ENCODE peak calls at places on chromosomes 12 and 14, in seven cellular contexts. D is pancreas, P is fibroblast of the aortic adventitia, L is kidney epithelial cell, W is GM23338, Z is BE2C, K is endodermal cell. O is an unnamed sample.

GRCh38 chr14:90344285-90344684 is 12.5 kb upstream of the NRDE2 start:
- DNase-seq in Z (no peak), L (no peak), P (no peak), W (peak), D (no peak), K (no peak), O (no peak)

GRCh38 chr12:59500335-59500734 is 95.5 kb upstream of the SLC16A7 start:
- DNase-seq in Z (no peak), D (no peak), W (peak), K (no peak), L (no peak), P (no peak), O (no peak)

GRCh38 chr12:92989715-92990484 is 60.8 kb upstream of the EEA1 start:
- DNase-seq in K (no peak), P (no peak), L (no peak), D (no peak), W (no peak), Z (no peak), O (no peak)

GRCh38 chr12:118034429-118035193 is 18.1 kb downstream of the RFC5 start:
- DNase-seq in Z (peak), D (no peak), W (peak), K (peak), P (peak), L (no peak), O (peak)

GRCh38 chr12:11724888-11725310 is 75.4 kb downstream of the ETV6 start:
- DNase-seq in L (no peak), K (no peak), Z (no peak), W (no peak), P (peak), D (no peak), O (peak)

GRCh38 chr12:113875681-113876080 is 90.4 kb downstream of the RBM19 start:
- DNase-seq in L (no peak), W (no peak), P (no peak), K (no peak), D (no peak), Z (no peak), O (peak)

GRCh38 chr14:54570047-54570446 is 3.1 kb downstream of the SAMD4A start:
- DNase-seq in Z (no peak), K (no peak), L (no peak), P (no peak), D (no peak), W (no peak), O (no peak)

GRCh38 chr14:96623676-96624484 is 121.7 kb downstream of the PAPOLA start:
- DNase-seq in P (no peak), D (no peak), Z (no peak), W (no peak), L (no peak), K (peak), O (no peak)

GRCh38 chr12:27711312-27711682 is 665 bp downstream of the MRPS35 start:
- DNase-seq in Z (no peak), D (no peak), P (no peak), W (peak), K (no peak), L (no peak), O (no peak)

GRCh38 chr12:132731574-132731973 is 20.9 kb downstream of the PGAM5 start:
- DNase-seq in Z (no peak), K (no peak), D (no peak), P (no peak), W (no peak), L (no peak), O (no peak)

GRCh38 chr14:54440870-54441868 is at the start of gene CNIH1:
- DNase-seq in W (peak), D (peak), K (peak), L (peak), P (peak), Z (peak), O (peak)

GRCh38 chr12:126874427-126875026 is 1392.4 kb upstream of the TMEM132C start:
- DNase-seq in L (no peak), D (peak), P (peak), K (peak), W (peak), Z (peak), O (peak)

GRCh38 chr14:95442633-95443021 is 73.8 kb downstream of the SYNE3 start:
- DNase-seq in K (peak), P (peak), D (peak), Z (peak), W (peak), L (no peak), O (peak)

GRCh38 chr12:116142936-116143882 is 134.3 kb downstream of the MED13L start:
- DNase-seq in K (no peak), Z (no peak), L (peak), W (no peak), D (no peak), P (peak), O (peak)

GRCh38 chr12:6954754-6955461 is 3.8 kb downstream of the PTPN6 start:
- DNase-seq in Z (no peak), W (no peak), K (no peak), P (no peak), L (no peak), D (peak), O (no peak)

GRCh38 chr12:49626169-49626835 is 2.9 kb downstream of the PRPF40B start:
- DNase-seq in Z (no peak), P (peak), W (no peak), D (no peak), L (no peak), K (peak), O (no peak)

GRCh38 chr12:126432780-126433179 is 1367.5 kb downstream of the AACS start:
- DNase-seq in W (no peak), K (no peak), D (no peak), Z (no peak), P (peak), L (no peak), O (no peak)

GRCh38 chr12:2208837-2209236 is 156.1 kb downstream of the CACNA1C start:
- DNase-seq in D (no peak), Z (no peak), K (no peak), L (no peak), P (no peak), W (no peak), O (no peak)

GRCh38 chr12:116382456-116382902 is 105.0 kb upstream of the MED13L start:
- DNase-seq in K (peak), P (peak), Z (no peak), W (no peak), L (no peak), D (no peak), O (no peak)

GRCh38 chr14:104223101-104223809 is 84.9 kb downstream of the KIF26A start:
- DNase-seq in W (peak), K (no peak), Z (peak), P (no peak), D (peak), L (no peak), O (no peak)
- H3K4me3 ChIP-seq in W (no peak), K (no peak), Z (peak), P (no peak), D (no peak), L (no peak), O (no peak)

GRCh38 chr12:103881261-103881660 is 40.2 kb upstream of the NT5DC3 start:
- DNase-seq in L (no peak), D (no peak), W (no peak), P (no peak), K (no peak), Z (no peak), O (no peak)
- H3K4me3 ChIP-seq in L (no peak), D (no peak), W (no peak), P (no peak), K (no peak), Z (no peak), O (no peak)

DNA sequence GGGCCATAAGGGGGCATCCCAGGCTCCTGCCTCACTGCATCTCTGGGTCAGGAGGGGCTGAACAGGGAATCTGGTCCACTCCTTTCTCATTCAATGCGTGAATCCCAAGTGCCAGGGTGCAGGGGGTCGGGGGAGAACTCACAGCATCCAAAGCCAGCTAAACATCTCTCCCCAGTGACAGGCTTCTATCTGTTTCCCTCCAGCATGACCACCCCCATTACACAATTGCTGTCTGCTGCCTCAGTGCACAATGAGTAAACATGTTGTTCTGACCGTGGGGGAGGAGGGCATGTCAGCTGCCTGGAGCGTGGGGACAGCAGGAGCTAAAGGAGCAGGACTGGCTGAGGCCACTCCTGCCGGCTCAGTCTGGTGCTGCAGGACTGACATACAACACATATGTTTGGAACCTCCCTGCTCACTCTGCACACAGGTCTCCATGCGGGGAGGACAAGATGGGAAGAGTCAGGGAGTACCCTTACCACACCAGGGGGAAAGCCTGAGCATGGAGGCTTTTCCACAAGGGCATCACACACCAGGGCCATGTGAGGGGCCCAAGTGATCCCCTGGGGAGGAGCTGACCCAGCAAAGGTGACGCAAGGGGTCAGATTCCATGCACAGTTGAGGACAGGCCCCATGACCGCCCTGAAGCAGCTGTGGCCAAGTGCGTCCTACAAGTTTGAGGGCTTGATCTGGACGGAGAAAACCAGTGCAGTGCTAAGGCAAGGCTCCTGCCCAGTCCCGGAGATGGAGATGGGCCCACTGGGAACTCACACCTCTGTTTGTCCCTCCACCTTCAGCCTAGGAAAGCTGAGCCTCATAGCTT is 1.4 kb downstream of the TNS2 start:
- DNase-seq in D (peak), Z (no peak), L (no peak), W (no peak), K (peak), P (no peak), O (peak)
- H3K4me3 ChIP-seq in D (no peak), Z (no peak), L (no peak), W (peak), K (peak), P (peak), O (peak)

GRCh38 chr14:74866708-74867389 is 9.1 kb downstream of the PROX2 start:
- DNase-seq in Z (no peak), W (no peak), L (no peak), K (peak), D (no peak), P (no peak), O (no peak)

GRCh38 chr14:74865156-74865555 is 10.8 kb downstream of the PROX2 start:
- DNase-seq in P (no peak), L (no peak), W (no peak), K (peak), D (no peak), Z (no peak), O (no peak)

GRCh38 chr14:74868739-74869138 is 7.2 kb downstream of the PROX2 start:
- DNase-seq in W (no peak), L (no peak), D (no peak), K (no peak), Z (no peak), P (peak), O (no peak)

GRCh38 chr14:74864193-74864592 is 11.8 kb downstream of the PROX2 start:
- DNase-seq in D (no peak), P (no peak), K (peak), L (no peak), W (no peak), Z (no peak), O (no peak)

DNA sequence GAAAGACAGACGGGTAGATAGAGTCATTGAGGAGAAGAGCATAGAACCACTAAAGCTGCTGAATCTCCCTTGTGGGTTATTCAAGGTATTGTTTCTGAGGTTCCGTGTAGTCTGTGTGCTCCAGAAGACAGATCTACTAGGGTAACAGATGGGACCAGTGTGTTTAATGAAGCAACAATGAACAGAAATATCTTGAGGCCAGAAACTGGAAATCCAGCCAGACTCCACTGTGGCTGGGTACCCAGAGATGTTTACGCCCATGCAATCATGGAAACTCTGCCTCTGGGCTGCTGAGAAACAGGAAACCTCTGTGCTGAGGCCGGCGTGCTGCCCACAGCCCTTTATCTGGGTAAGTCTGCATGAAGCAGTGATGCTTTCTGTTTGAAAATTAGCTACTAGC is 8.3 kb downstream of the PROX2 start:
- DNase-seq in Z (no peak), K (no peak), W (no peak), L (no peak), D (no peak), P (peak), O (peak)
- H3K4me3 ChIP-seq in Z (no peak), K (no peak), W (no peak), L (no peak), D (no peak), P (no peak), O (no peak)

GRCh38 chr14:88551094-88551870 is 3.5 kb downstream of the PTPN21 start:
- DNase-seq in W (peak), P (peak), K (peak), D (peak), Z (peak), L (no peak), O (peak)

GRCh38 chr14:88554458-88555286 is at the start of gene PTPN21:
- DNase-seq in W (peak), Z (peak), L (no peak), D (peak), K (peak), P (peak), O (peak)

GRCh38 chr14:88553886-88554457 is 835 bp downstream of the PTPN21 start:
- DNase-seq in K (no peak), L (no peak), W (peak), Z (no peak), P (peak), D (no peak), O (peak)

GRCh38 chr14:88551936-88552565 is 2.8 kb downstream of the PTPN21 start:
- DNase-seq in W (peak), L (no peak), Z (peak), P (peak), D (no peak), K (peak), O (peak)

GRCh38 chr14:88552859-88553258 is 1.9 kb downstream of the PTPN21 start:
- DNase-seq in Z (no peak), P (no peak), D (no peak), W (no peak), K (no peak), L (no peak), O (no peak)
- H3K4me3 ChIP-seq in Z (peak), P (peak), D (no peak), W (peak), K (peak), L (no peak), O (no peak)

DNA sequence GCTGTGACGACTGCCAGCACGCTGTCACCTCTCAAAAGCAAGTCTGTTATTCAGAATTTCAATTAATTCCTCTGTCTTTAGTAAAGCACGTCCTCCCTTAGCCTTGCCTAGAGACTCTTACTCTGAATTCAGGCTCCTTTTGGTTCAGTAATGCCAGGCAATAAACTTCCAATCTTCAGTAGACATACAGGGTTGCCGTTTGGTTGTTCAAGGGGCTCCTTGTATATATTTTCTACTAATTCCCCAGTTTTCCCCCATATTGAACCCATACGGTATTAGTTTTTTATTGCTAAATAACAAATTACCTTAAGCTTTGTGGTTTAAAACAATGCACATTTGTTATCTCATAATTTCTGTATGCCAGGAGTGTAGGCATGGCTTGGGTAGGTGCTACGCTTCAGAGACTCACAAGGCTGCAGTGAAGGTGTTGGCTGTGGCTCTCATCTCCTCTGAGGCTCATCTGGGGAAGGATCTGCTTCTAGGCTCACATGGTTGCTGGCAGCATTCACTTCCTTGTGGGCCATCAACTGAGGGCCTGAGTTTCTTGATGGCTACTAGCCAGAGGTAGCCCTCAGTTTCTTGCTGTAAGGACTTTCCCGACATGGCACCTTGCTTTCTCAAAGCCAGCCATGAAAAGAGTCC is 7.3 kb upstream of the CLECL1 start:
- DNase-seq in L (no peak), K (no peak), D (no peak), Z (no peak), W (no peak), P (no peak), O (no peak)
- H3K4me3 ChIP-seq in L (peak), K (no peak), D (no peak), Z (peak), W (peak), P (no peak), O (no peak)

GRCh38 chr14:91545204-91545603 is 35.1 kb upstream of the PPP4R3A start:
- DNase-seq in D (no peak), K (no peak), W (no peak), P (no peak), L (no peak), Z (no peak), O (no peak)
- H3K4me3 ChIP-seq in D (no peak), K (no peak), W (no peak), P (no peak), L (no peak), Z (no peak), O (no peak)

DNA sequence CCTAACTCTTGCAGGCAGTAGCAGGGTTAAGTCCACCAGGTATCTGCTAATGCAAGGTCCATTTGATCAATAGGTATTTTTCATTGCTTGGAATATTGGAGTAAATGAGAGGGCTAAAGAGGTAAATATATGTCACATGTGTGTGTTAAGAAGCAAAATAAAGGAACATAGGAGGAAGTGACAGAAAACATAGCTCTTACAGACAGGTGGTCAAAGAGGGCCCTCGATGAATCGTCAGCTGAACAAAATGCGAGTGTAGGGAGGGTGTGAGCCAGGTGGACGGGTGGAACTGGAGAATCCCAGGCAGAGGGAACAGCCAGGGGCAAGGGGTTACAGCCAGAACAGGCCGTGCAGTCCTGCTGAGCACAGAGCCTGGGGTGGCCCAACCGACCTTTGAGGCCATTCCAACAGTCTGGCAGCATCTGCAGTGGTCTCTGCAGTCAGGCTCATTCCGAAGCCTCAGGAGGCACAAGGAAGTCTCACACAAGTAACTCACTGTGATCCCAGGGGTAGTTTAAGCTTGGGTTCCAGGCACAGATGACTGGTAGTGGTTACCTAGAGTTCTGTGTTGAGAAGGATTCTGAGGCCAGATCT is 43.2 kb downstream of the CCDC88C start:
- DNase-seq in K (peak), D (no peak), P (no peak), W (no peak), Z (no peak), L (no peak), O (no peak)
- H3K4me3 ChIP-seq in K (no peak), D (no peak), P (no peak), W (no peak), Z (no peak), L (no peak), O (no peak)

DNA sequence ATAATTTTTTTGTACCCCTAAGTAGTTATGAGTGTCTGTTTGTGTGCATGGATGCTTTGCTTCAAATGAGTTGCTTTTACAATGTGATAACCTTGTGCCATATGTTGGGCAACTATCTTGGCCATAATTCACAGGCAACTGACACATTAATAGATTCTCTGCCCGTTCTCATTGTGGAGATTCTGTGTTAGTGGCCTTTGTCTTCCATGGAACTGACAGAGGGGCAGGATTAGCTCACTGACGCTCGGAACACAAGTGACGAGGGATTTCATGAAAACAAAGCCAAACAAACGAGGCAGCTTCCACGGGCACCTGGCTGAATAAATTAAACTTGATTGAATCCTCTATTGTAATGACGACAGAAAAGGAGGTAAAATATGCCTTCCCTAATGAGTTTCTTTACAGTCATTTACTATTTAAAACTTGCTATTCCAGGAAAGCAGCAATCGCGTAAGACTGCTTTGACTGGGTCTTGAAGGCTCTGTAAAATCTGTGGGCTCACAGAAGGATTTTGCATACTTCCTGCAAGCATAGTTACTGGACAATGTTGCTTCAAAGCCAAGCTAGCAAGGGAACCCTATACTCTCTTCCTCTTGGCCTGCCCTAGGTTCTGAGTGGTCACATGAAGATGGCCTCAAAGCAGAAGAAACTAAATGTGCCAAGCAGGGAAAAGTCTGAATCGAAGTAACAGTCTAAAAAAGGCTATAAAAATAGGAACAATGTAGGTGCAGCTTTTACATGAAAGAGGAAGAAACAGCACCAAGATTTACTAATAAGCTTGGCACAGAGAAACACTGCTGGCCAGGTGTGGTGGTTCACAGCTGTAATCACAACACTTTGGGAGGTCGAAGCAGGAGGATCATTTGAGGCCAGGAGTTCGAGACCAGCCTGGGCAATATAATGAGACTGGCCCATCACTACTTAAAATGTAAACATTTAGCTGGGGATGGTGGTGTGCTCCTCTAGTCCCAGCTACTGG is 28.1 kb upstream of the SINHCAF start:
- DNase-seq in P (no peak), L (no peak), D (no peak), W (no peak), K (no peak), Z (no peak), O (no peak)
- H3K4me3 ChIP-seq in P (no peak), L (no peak), D (no peak), W (no peak), K (no peak), Z (no peak), O (no peak)